ENCODE peak calls at places on chromosomes 7 and 10, in seven cellular contexts. F, B, K, D, G, S and C are unnamed samples.

GRCh38 chr10:112914288-112914952 is 35.6 kb upstream of the TCF7L2 start:
- DNase-seq in F (no peak), B (no peak), K (no peak), D (no peak), G (no peak), S (no peak), C (no peak)

GRCh38 chr7:140673063-140673769 is 471 bp downstream of the ADCK2 start:
- DNase-seq in F (no peak), B (peak), K (peak), D (peak), G (peak), S (peak), C (no peak)

GRCh38 chr10:90571876-90572275 is 286.0 kb downstream of the HTR7 start:
- DNase-seq in F (no peak), B (no peak), K (no peak), D (no peak), G (no peak), S (no peak), C (no peak)

GRCh38 chr10:101682172-101682825 is 12.7 kb downstream of the FBXW4 start:
- DNase-seq in F (no peak), B (no peak), K (no peak), D (no peak), G (no peak), S (no peak), C (no peak)

GRCh38 chr10:123648595-123648994 is 17.6 kb upstream of the GPR26 start:
- DNase-seq in F (no peak), B (no peak), K (no peak), D (no peak), G (no peak), S (no peak), C (no peak)

GRCh38 chr10:4803822-4804221 is 22.2 kb upstream of the AKR1E2 start:
- DNase-seq in F (no peak), B (no peak), K (no peak), D (no peak), G (no peak), S (no peak), C (no peak)

GRCh38 chr10:98090822-98091221 is 43.6 kb upstream of the R3HCC1L start:
- DNase-seq in F (no peak), B (no peak), K (no peak), D (no peak), G (no peak), S (no peak), C (no peak)

GRCh38 chr7:604038-604883 is 84.6 kb upstream of the PDGFA start:
- DNase-seq in F (no peak), B (peak), K (peak), D (peak), G (peak), S (no peak), C (no peak)

GRCh38 chr7:33933611-33934281 is 28.4 kb downstream of the BMPER start:
- DNase-seq in F (no peak), B (no peak), K (no peak), D (no peak), G (no peak), S (no peak), C (peak)

GRCh38 chr7:3575753-3576531 is 274.9 kb downstream of the SDK1 start:
- DNase-seq in F (no peak), B (no peak), K (no peak), D (no peak), G (no peak), S (no peak), C (no peak)

GRCh38 chr7:139523199-139523941 is at the start of gene CLEC2L:
- DNase-seq in F (no peak), B (no peak), K (no peak), D (no peak), G (no peak), S (no peak), C (no peak)

GRCh38 chr7:29442146-29442545 is 121.5 kb upstream of the PRR15 start:
- DNase-seq in F (no peak), B (no peak), K (no peak), D (no peak), G (no peak), S (no peak), C (no peak)

GRCh38 chr7:127080576-127080975 is 172.2 kb downstream of the GRM8 start:
- DNase-seq in F (no peak), B (no peak), K (no peak), D (no peak), G (no peak), S (no peak), C (no peak)

GRCh38 chr10:121886997-121887622 is 40.7 kb downstream of the ATE1 start:
- DNase-seq in F (no peak), B (no peak), K (no peak), D (peak), G (peak), S (peak), C (peak)

GRCh38 chr7:74026406-74027123 is 1.4 kb upstream of the ELN start:
- DNase-seq in F (peak), B (peak), K (peak), D (peak), G (peak), S (peak), C (no peak)

GRCh38 chr7:130894146-130895005 is 160.4 kb upstream of the KLF14 start:
- DNase-seq in F (peak), B (no peak), K (no peak), D (no peak), G (no peak), S (no peak), C (no peak)

GRCh38 chr10:33265621-33266020 is 68.8 kb downstream of the NRP1 start:
- DNase-seq in F (no peak), B (no peak), K (no peak), D (no peak), G (no peak), S (no peak), C (no peak)

GRCh38 chr10:124351481-124352220 is 67.1 kb downstream of the OAT start:
- DNase-seq in F (no peak), B (no peak), K (no peak), D (no peak), G (no peak), S (no peak), C (no peak)

GRCh38 chr7:18858232-18858631 is 259.2 kb downstream of the TWIST1 start:
- DNase-seq in F (no peak), B (no peak), K (no peak), D (no peak), G (no peak), S (no peak), C (no peak)

GRCh38 chr7:132720835-132721234 is 144.6 kb upstream of the PLXNA4 start:
- DNase-seq in F (no peak), B (no peak), K (no peak), D (no peak), G (no peak), S (no peak), C (no peak)

GRCh38 chr7:95330194-95331003 is 6.1 kb upstream of the PON1 start:
- DNase-seq in F (no peak), B (no peak), K (no peak), D (peak), G (no peak), S (no peak), C (no peak)

GRCh38 chr10:17883621-17884020 is 68.1 kb upstream of the SLC39A12 start:
- DNase-seq in F (no peak), B (no peak), K (no peak), D (no peak), G (no peak), S (no peak), C (no peak)

GRCh38 chr7:87416682-87417587 is 58.5 kb downstream of the ABCB4 start:
- DNase-seq in F (peak), B (peak), K (peak), D (peak), G (peak), S (peak), C (no peak)

GRCh38 chr10:12396567-12396966 is 47.2 kb downstream of the CAMK1D start:
- DNase-seq in F (no peak), B (no peak), K (no peak), D (no peak), G (no peak), S (no peak), C (no peak)

GRCh38 chr7:150357771-150358427 is 10.7 kb upstream of the REPIN1 start:
- DNase-seq in F (no peak), B (no peak), K (no peak), D (no peak), G (no peak), S (no peak), C (no peak)

GRCh38 chr7:48101880-48102448 is 12.9 kb downstream of the UPP1 start:
- DNase-seq in F (no peak), B (no peak), K (no peak), D (no peak), G (no peak), S (no peak), C (no peak)

GRCh38 chr10:130969700-130970099 is 341.8 kb downstream of the TCERG1L start:
- DNase-seq in F (no peak), B (no peak), K (no peak), D (no peak), G (no peak), S (no peak), C (no peak)

GRCh38 chr10:60236869-60237524 is 152.7 kb downstream of the ANK3 start:
- DNase-seq in F (peak), B (no peak), K (peak), D (peak), G (peak), S (no peak), C (no peak)